ENCODE peak calls at places on chromosomes 3 and 15, in seven cellular contexts. H, R, Y, O, I, S and E are unnamed samples.

GRCh38 chr3:141632779-141633374 is 105.2 kb upstream of the RNF7 start:
- DNase-seq in H (no peak), I (no peak), S (no peak), R (no peak), O (no peak), Y (no peak), E (no peak)

GRCh38 chr15:81786776-81787175 is 259.0 kb downstream of the MEX3B start:
- DNase-seq in S (no peak), R (no peak), O (no peak), I (no peak), H (no peak), Y (no peak), E (no peak)

GRCh38 chr3:170918715-170919114 is 10.3 kb upstream of the EIF5A2 start:
- DNase-seq in H (no peak), S (no peak), Y (no peak), R (no peak), I (no peak), O (no peak), E (no peak)

GRCh38 chr3:43620953-43621405 is 832 bp downstream of the ANO10 start:
- DNase-seq in O (no peak), R (no peak), Y (no peak), S (no peak), I (no peak), H (peak; percentile 44), E (no peak)

GRCh38 chr15:75672646-75673425 is 25.1 kb downstream of the SNX33 start:
- DNase-seq in S (no peak), I (no peak), Y (no peak), R (no peak), O (no peak), H (peak; percentile 67), E (no peak)

GRCh38 chr3:24495334-24495994 is 814 bp upstream of the THRB start:
- DNase-seq in H (no peak), S (no peak), O (no peak), I (no peak), Y (no peak), R (no peak), E (peak; percentile 36)

GRCh38 chr3:57026918-57027317 is 33.5 kb upstream of the SPATA12 start:
- DNase-seq in R (no peak), O (no peak), I (no peak), H (peak; percentile 29), Y (no peak), S (no peak), E (no peak)

GRCh38 chr3:49859576-49860305 is 3.4 kb upstream of the TRAIP start:
- DNase-seq in S (no peak), O (no peak), H (no peak), I (no peak), Y (no peak), R (no peak), E (no peak)

GRCh38 chr15:59691194-59691805 is 2.2 kb upstream of the BNIP2 start:
- DNase-seq in H (peak; percentile 76), O (peak; percentile 25), I (peak; percentile 67), S (peak; percentile 14), R (no peak), Y (no peak), E (peak; percentile 30)

GRCh38 chr3:152405915-152406802 is 137.4 kb downstream of the MBNL1 start:
- DNase-seq in H (peak; percentile 96), O (no peak), S (no peak), Y (no peak), I (no peak), R (no peak), E (no peak)

GRCh38 chr3:10804183-10804648 is 11.8 kb upstream of the SLC6A11 start:
- DNase-seq in Y (no peak), O (no peak), R (no peak), H (no peak), I (no peak), S (no peak), E (no peak)